ENCODE peak calls at places on chromosome 14, in ten cellular contexts. B, Z, P, E, C, A, X, U, J and V are unnamed samples.

GRCh38 chr14:95300002-95300696 is 19.6 kb downstream of the CLMN start:
- DNase-seq in B (no peak), Z (no peak), P (no peak), E (no peak), C (no peak), A (no peak), X (no peak), U (no peak), J (no peak), V (peak; percentile 85)

GRCh38 chr14:94773682-94774211 is 3.8 kb upstream of the GSC start:
- DNase-seq in B (no peak), Z (no peak), P (no peak), E (no peak), C (no peak), A (no peak), X (no peak), U (no peak), J (no peak), V (no peak)

GRCh38 chr14:95467232-95467631 is 49.2 kb downstream of the SYNE3 start:
- DNase-seq in B (no peak), Z (no peak), P (no peak), E (peak; percentile 42), C (no peak), A (no peak), X (no peak), U (no peak), J (no peak), V (no peak)

GRCh38 chr14:94914191-94914590 is 144.3 kb upstream of the GSC start:
- DNase-seq in B (no peak), Z (no peak), P (no peak), E (no peak), C (no peak), A (no peak), X (no peak), U (no peak), J (no peak), V (no peak)

GRCh38 chr14:92792885-92793284 is 1.2 kb upstream of the GOLGA5 start:
- DNase-seq in B (no peak), Z (no peak), P (no peak), E (no peak), C (no peak), A (no peak), X (peak; percentile 11), U (no peak), J (peak; percentile 16), V (no peak)

GRCh38 chr14:63249112-63249511 is 44.9 kb downstream of the RHOJ start:
- DNase-seq in B (no peak), Z (peak; percentile 48), P (no peak), E (no peak), C (no peak), A (no peak), X (no peak), U (no peak), J (peak; percentile 51), V (no peak)

GRCh38 chr14:78023112-78023511 is 147.1 kb upstream of the NRXN3 start:
- DNase-seq in B (no peak), Z (no peak), P (no peak), E (no peak), C (no peak), A (no peak), X (no peak), U (no peak), J (no peak), V (no peak)

GRCh38 chr14:101033446-101034165 is 130.1 kb upstream of the RTL1 start:
- DNase-seq in B (no peak), Z (no peak), P (no peak), E (no peak), C (no peak), A (no peak), X (no peak), U (no peak), J (no peak), V (no peak)

GRCh38 chr14:74469548-74470518 is 23.3 kb downstream of the NPC2 start:
- DNase-seq in B (no peak), Z (no peak), P (no peak), E (no peak), C (no peak), A (no peak), X (no peak), U (no peak), J (no peak), V (no peak)

GRCh38 chr14:102487204-102487577 is 22.4 kb downstream of the ANKRD9 start:
- DNase-seq in B (no peak), Z (no peak), P (no peak), E (no peak), C (no peak), A (no peak), X (no peak), U (no peak), J (no peak), V (no peak)

GRCh38 chr14:69260979-69261605 is 1.1 kb downstream of the GALNT16 start:
- DNase-seq in B (peak; percentile 27), Z (no peak), P (no peak), E (peak; percentile 33), C (no peak), A (no peak), X (peak; percentile 82), U (peak; percentile 53), J (no peak), V (peak; percentile 64)

GRCh38 chr14:88270781-88271180 is 52.3 kb downstream of the KCNK10 start:
- DNase-seq in B (no peak), Z (no peak), P (no peak), E (no peak), C (no peak), A (no peak), X (no peak), U (no peak), J (no peak), V (no peak)

GRCh38 chr14:56580317-56580711 is 716 bp downstream of the TMEM260 start:
- DNase-seq in B (no peak), Z (no peak), P (no peak), E (peak; percentile 56), C (no peak), A (no peak), X (no peak), U (no peak), J (no peak), V (peak; percentile 51)

GRCh38 chr14:22977684-22978486 is 4.5 kb downstream of the AJUBA start:
- DNase-seq in B (no peak), Z (peak; percentile 67), P (no peak), E (no peak), C (no peak), A (no peak), X (no peak), U (no peak), J (peak; percentile 90), V (no peak)

GRCh38 chr14:41488401-41488800 is 118.3 kb upstream of the LRFN5 start:
- DNase-seq in B (no peak), Z (no peak), P (no peak), E (no peak), C (no peak), A (no peak), X (no peak), U (no peak), J (no peak), V (no peak)

GRCh38 chr14:50741571-50741970 is 73.5 kb upstream of the SAV1 start:
- DNase-seq in B (no peak), Z (peak; percentile 70), P (no peak), E (no peak), C (no peak), A (no peak), X (no peak), U (peak; percentile 33), J (no peak), V (no peak)

GRCh38 chr14:47389520-47389919 is 285.9 kb downstream of the MDGA2 start:
- DNase-seq in B (no peak), Z (no peak), P (no peak), E (no peak), C (no peak), A (no peak), X (peak; percentile 13), U (no peak), J (no peak), V (no peak)

GRCh38 chr14:104512061-104512460 is 67.5 kb upstream of the C14orf180 start:
- DNase-seq in B (no peak), Z (no peak), P (no peak), E (no peak), C (no peak), A (no peak), X (no peak), U (no peak), J (no peak), V (peak; percentile 61)

GRCh38 chr14:55073856-55074255 is 22.4 kb downstream of the MAPK1IP1L start:
- DNase-seq in B (no peak), Z (peak; percentile 81), P (peak; percentile 45), E (no peak), C (no peak), A (no peak), X (no peak), U (no peak), J (peak; percentile 75), V (no peak)

GRCh38 chr14:99724939-99725773 is 41.1 kb downstream of the CYP46A1 start:
- DNase-seq in B (no peak), Z (no peak), P (no peak), E (no peak), C (no peak), A (no peak), X (no peak), U (no peak), J (no peak), V (no peak)

GRCh38 chr14:101780887-101781239 is 19.4 kb downstream of the PPP2R5C start:
- DNase-seq in B (no peak), Z (no peak), P (no peak), E (no peak), C (no peak), A (no peak), X (no peak), U (no peak), J (no peak), V (no peak)

GRCh38 chr14:58705066-58705465 is 67.3 kb downstream of the DACT1 start:
- DNase-seq in B (no peak), Z (no peak), P (peak; percentile 4), E (no peak), C (no peak), A (peak; percentile 5), X (no peak), U (no peak), J (peak; percentile 58), V (no peak)

GRCh38 chr14:80055912-80056801 is 155.1 kb downstream of the DIO2 start:
- DNase-seq in B (no peak), Z (peak; percentile 78), P (no peak), E (peak; percentile 42), C (no peak), A (peak; percentile 37), X (peak; percentile 60), U (peak; percentile 19), J (peak; percentile 56), V (peak; percentile 80)

GRCh38 chr14:104782823-104783170 is 12.8 kb downstream of the AKT1 start:
- DNase-seq in B (no peak), Z (no peak), P (no peak), E (no peak), C (no peak), A (no peak), X (no peak), U (no peak), J (no peak), V (no peak)

GRCh38 chr14:94536836-94537235 is 24.4 kb upstream of the SERPINA4 start:
- DNase-seq in B (no peak), Z (no peak), P (no peak), E (no peak), C (no peak), A (no peak), X (no peak), U (peak; percentile 14), J (no peak), V (peak; percentile 93)

GRCh38 chr14:25680934-25681333 is 631.0 kb upstream of the STXBP6 start:
- DNase-seq in B (no peak), Z (no peak), P (no peak), E (no peak), C (no peak), A (no peak), X (no peak), U (no peak), J (no peak), V (no peak)

GRCh38 chr14:95058491-95058890 is 98.8 kb downstream of the DICER1 start:
- DNase-seq in B (no peak), Z (no peak), P (no peak), E (no peak), C (no peak), A (no peak), X (no peak), U (no peak), J (no peak), V (no peak)

GRCh38 chr14:99412122-99413061 is 68.3 kb downstream of the SETD3 start:
- DNase-seq in B (peak; percentile 24), Z (peak; percentile 25), P (no peak), E (no peak), C (no peak), A (no peak), X (no peak), U (no peak), J (peak; percentile 18), V (no peak)